ENCODE peak calls at places on chromosomes 13 and 19, in four cellular contexts. One of them, this sample, is unnamed.

GRCh38 chr13:32905864-32906180 is 110.4 kb upstream of the KL start:
- DNase-seq in kidney epithelial cell: no peak
- DNase-seq in neuronal stem cell: no peak
- DNase-seq in RPMI7951: no peak
- DNase-seq in this sample: no peak

GRCh38 chr13:102260256-102260655 is 141.6 kb downstream of the FGF14 start:
- DNase-seq in neuronal stem cell: no peak
- DNase-seq in RPMI7951: peak
- DNase-seq in kidney epithelial cell: no peak
- DNase-seq in this sample: no peak

GRCh38 chr19:6248856-6249255 is 30.9 kb downstream of the MLLT1 start:
- DNase-seq in neuronal stem cell: no peak
- DNase-seq in RPMI7951: no peak
- DNase-seq in kidney epithelial cell: no peak
- DNase-seq in this sample: no peak

GRCh38 chr13:30877335-30877734 is 28.7 kb upstream of the MEDAG start:
- DNase-seq in neuronal stem cell: no peak
- DNase-seq in RPMI7951: no peak
- DNase-seq in kidney epithelial cell: no peak
- DNase-seq in this sample: peak

GRCh38 chr13:77002590-77003190 is 10.8 kb downstream of the CLN5 start:
- DNase-seq in kidney epithelial cell: no peak
- DNase-seq in neuronal stem cell: no peak
- DNase-seq in RPMI7951: no peak
- DNase-seq in this sample: no peak

GRCh38 chr13:24894972-24895300 is 131.0 kb downstream of the RNF17 start:
- DNase-seq in kidney epithelial cell: no peak
- DNase-seq in neuronal stem cell: no peak
- DNase-seq in RPMI7951: no peak
- DNase-seq in this sample: no peak

GRCh38 chr19:18737954-18738351 is 53.2 kb downstream of the COMP start:
- DNase-seq in kidney epithelial cell: peak
- DNase-seq in RPMI7951: no peak
- DNase-seq in neuronal stem cell: no peak
- DNase-seq in this sample: no peak

GRCh38 chr13:43405457-43405856 is 381.3 kb downstream of the ENOX1 start:
- DNase-seq in RPMI7951: peak
- DNase-seq in kidney epithelial cell: peak
- DNase-seq in neuronal stem cell: no peak
- DNase-seq in this sample: peak

GRCh38 chr13:112690242-112690943 is 555 bp downstream of the ATP11A start:
- DNase-seq in kidney epithelial cell: no peak
- DNase-seq in RPMI7951: peak
- DNase-seq in neuronal stem cell: no peak
- DNase-seq in this sample: no peak

GRCh38 chr13:93225610-93226009 is 997 bp upstream of the GPC6 start:
- DNase-seq in neuronal stem cell: no peak
- DNase-seq in RPMI7951: no peak
- DNase-seq in kidney epithelial cell: no peak
- DNase-seq in this sample: no peak

GRCh38 chr13:97258801-97259200 is 36.7 kb downstream of the MBNL2 start:
- DNase-seq in neuronal stem cell: no peak
- DNase-seq in kidney epithelial cell: no peak
- DNase-seq in RPMI7951: peak
- DNase-seq in this sample: no peak

GRCh38 chr13:64223016-64223415 is 2807.4 kb upstream of the PCDH20 start:
- DNase-seq in RPMI7951: no peak
- DNase-seq in neuronal stem cell: no peak
- DNase-seq in kidney epithelial cell: no peak
- DNase-seq in this sample: no peak

GRCh38 chr19:56477429-56478338 is 539 bp upstream of the ZNF667 start:
- DNase-seq in RPMI7951: peak
- DNase-seq in neuronal stem cell: peak
- DNase-seq in kidney epithelial cell: peak
- DNase-seq in this sample: peak

GRCh38 chr13:28117689-28118377 is 17.5 kb upstream of the FLT3 start:
- DNase-seq in RPMI7951: peak
- DNase-seq in neuronal stem cell: no peak
- DNase-seq in kidney epithelial cell: no peak
- DNase-seq in this sample: no peak

GRCh38 chr13:100573121-100573520 is 15.5 kb downstream of the GGACT start:
- DNase-seq in kidney epithelial cell: peak
- DNase-seq in neuronal stem cell: peak
- DNase-seq in RPMI7951: peak
- DNase-seq in this sample: peak

GRCh38 chr19:47765522-47766358 is 12.8 kb upstream of the SELENOW start:
- DNase-seq in neuronal stem cell: no peak
- DNase-seq in kidney epithelial cell: no peak
- DNase-seq in RPMI7951: peak
- DNase-seq in this sample: no peak

GRCh38 chr13:19591864-19592263 is 30.5 kb upstream of the TPTE2 start:
- DNase-seq in kidney epithelial cell: no peak
- DNase-seq in RPMI7951: no peak
- DNase-seq in neuronal stem cell: no peak
- DNase-seq in this sample: no peak

GRCh38 chr19:681029-681626 is 4.9 kb downstream of the FSTL3 start:
- DNase-seq in RPMI7951: no peak
- DNase-seq in neuronal stem cell: no peak
- DNase-seq in kidney epithelial cell: no peak
- DNase-seq in this sample: no peak

GRCh38 chr19:43362179-43362578 is 8.7 kb downstream of the CD177 start:
- DNase-seq in neuronal stem cell: no peak
- DNase-seq in kidney epithelial cell: no peak
- DNase-seq in RPMI7951: peak
- DNase-seq in this sample: no peak

GRCh38 chr19:28482221-28482620 is 730.7 kb downstream of the UQCRFS1 start:
- DNase-seq in RPMI7951: no peak
- DNase-seq in kidney epithelial cell: no peak
- DNase-seq in neuronal stem cell: no peak
- DNase-seq in this sample: no peak

GRCh38 chr19:44611812-44612295 is 1.5 kb upstream of the IGSF23 start:
- DNase-seq in neuronal stem cell: no peak
- DNase-seq in RPMI7951: no peak
- DNase-seq in kidney epithelial cell: no peak
- DNase-seq in this sample: no peak

GRCh38 chr19:48325265-48325910 is at the start of gene EMP3:
- DNase-seq in RPMI7951: peak
- DNase-seq in kidney epithelial cell: no peak
- DNase-seq in neuronal stem cell: peak
- DNase-seq in this sample: peak

GRCh38 chr13:21616880-21617279 is 12.9 kb upstream of the MICU2 start:
- DNase-seq in RPMI7951: peak
- DNase-seq in kidney epithelial cell: no peak
- DNase-seq in neuronal stem cell: no peak
- DNase-seq in this sample: no peak

GRCh38 chr19:57512845-57513244 is 13.1 kb downstream of the ZNF773 start:
- DNase-seq in RPMI7951: peak
- DNase-seq in kidney epithelial cell: no peak
- DNase-seq in neuronal stem cell: no peak
- DNase-seq in this sample: no peak

GRCh38 chr19:33194527-33194883 is 375 bp downstream of the LRP3 start:
- DNase-seq in kidney epithelial cell: no peak
- DNase-seq in RPMI7951: no peak
- DNase-seq in neuronal stem cell: no peak
- DNase-seq in this sample: no peak

GRCh38 chr13:41931337-41931736 is 29.6 kb downstream of the VWA8 start:
- DNase-seq in RPMI7951: peak
- DNase-seq in neuronal stem cell: no peak
- DNase-seq in kidney epithelial cell: no peak
- DNase-seq in this sample: peak

GRCh38 chr19:28010656-28011055 is 1202.3 kb downstream of the UQCRFS1 start:
- DNase-seq in RPMI7951: no peak
- DNase-seq in kidney epithelial cell: no peak
- DNase-seq in neuronal stem cell: no peak
- DNase-seq in this sample: no peak

GRCh38 chr13:20847298-20847697 is 55.2 kb downstream of the XPO4 start:
- DNase-seq in neuronal stem cell: no peak
- DNase-seq in RPMI7951: no peak
- DNase-seq in kidney epithelial cell: no peak
- DNase-seq in this sample: no peak

GRCh38 chr13:72386138-72386684 is 341.2 kb downstream of the MZT1 start:
- DNase-seq in neuronal stem cell: no peak
- DNase-seq in RPMI7951: no peak
- DNase-seq in kidney epithelial cell: no peak
- DNase-seq in this sample: no peak

GRCh38 chr13:114229486-114229885 is 5.2 kb upstream of the CDC16 start:
- DNase-seq in kidney epithelial cell: no peak
- DNase-seq in RPMI7951: no peak
- DNase-seq in neuronal stem cell: no peak
- DNase-seq in this sample: no peak

GRCh38 chr19:23116802-23117571 is at the start of gene ZNF730:
- DNase-seq in kidney epithelial cell: peak
- DNase-seq in neuronal stem cell: peak
- DNase-seq in RPMI7951: peak
- DNase-seq in this sample: peak

GRCh38 chr19:5801796-5802616 is 2.9 kb upstream of the NRTN start:
- DNase-seq in kidney epithelial cell: no peak
- DNase-seq in neuronal stem cell: peak
- DNase-seq in RPMI7951: peak
- DNase-seq in this sample: no peak

GRCh38 chr13:113486698-113487097 is 3.8 kb downstream of the DCUN1D2 start:
- DNase-seq in RPMI7951: no peak
- DNase-seq in neuronal stem cell: no peak
- DNase-seq in kidney epithelial cell: no peak
- DNase-seq in this sample: no peak

This sample was measured in stromal cell of bone marrow.